ENCODE peak calls at places on chromosomes 6 and 20, in four cellular contexts. G is HepG2, O is A549, D is K562. U is an unnamed sample.

GRCh38 chr6:137975058-137975940 is 108.2 kb downstream of the TNFAIP3 start:
- DNase-seq in G (peak; percentile 23), O (no peak), D (no peak), U (peak; percentile 53)

GRCh38 chr20:57941572-57942381 is 232.0 kb upstream of the PMEPA1 start:
- DNase-seq in D (no peak), G (no peak), O (peak; percentile 31), U (no peak)

GRCh38 chr20:16107172-16107870 is 465.9 kb downstream of the KIF16B start:
- DNase-seq in O (no peak), G (no peak), D (no peak), U (no peak)

GRCh38 chr6:169441292-169441691 is 187.6 kb upstream of the THBS2 start:
- DNase-seq in G (no peak), O (no peak), D (no peak), U (no peak)

GRCh38 chr6:40393641-40394040 is 193.5 kb downstream of the LRFN2 start:
- DNase-seq in D (no peak), O (no peak), G (no peak), U (no peak)

GRCh38 chr20:51134405-51134804 is 111.5 kb upstream of the KCNG1 start:
- DNase-seq in O (no peak), D (no peak), G (no peak), U (no peak)

GRCh38 chr6:21033575-21034026 is 499.3 kb downstream of the CDKAL1 start:
- DNase-seq in O (peak; percentile 14), D (no peak), G (no peak), U (no peak)

GRCh38 chr6:159044899-159045727 is at the start of gene TAGAP:
- DNase-seq in O (no peak), G (no peak), D (no peak), U (peak; percentile 63)

GRCh38 chr6:3798211-3798909 is 46.8 kb upstream of the PXDC1 start:
- DNase-seq in D (no peak), O (no peak), G (no peak), U (no peak)

GRCh38 chr6:3801960-3802359 is 47.2 kb upstream of the FAM50B start:
- DNase-seq in D (no peak), G (no peak), O (no peak), U (peak; percentile 56)

GRCh38 chr6:3796396-3796795 is 44.9 kb upstream of the PXDC1 start:
- DNase-seq in D (no peak), O (no peak), G (no peak), U (no peak)

GRCh38 chr6:3797231-3798200 is 46.0 kb upstream of the PXDC1 start:
- DNase-seq in G (peak; percentile 89), D (no peak), O (peak; percentile 55), U (no peak)

GRCh38 chr6:3799731-3800130 is 48.2 kb upstream of the PXDC1 start:
- DNase-seq in D (no peak), G (no peak), O (no peak), U (no peak)
- TF ChIP-seq CHD2 in D (no peak), G (no peak), O (no peak), U (no peak)

DNA sequence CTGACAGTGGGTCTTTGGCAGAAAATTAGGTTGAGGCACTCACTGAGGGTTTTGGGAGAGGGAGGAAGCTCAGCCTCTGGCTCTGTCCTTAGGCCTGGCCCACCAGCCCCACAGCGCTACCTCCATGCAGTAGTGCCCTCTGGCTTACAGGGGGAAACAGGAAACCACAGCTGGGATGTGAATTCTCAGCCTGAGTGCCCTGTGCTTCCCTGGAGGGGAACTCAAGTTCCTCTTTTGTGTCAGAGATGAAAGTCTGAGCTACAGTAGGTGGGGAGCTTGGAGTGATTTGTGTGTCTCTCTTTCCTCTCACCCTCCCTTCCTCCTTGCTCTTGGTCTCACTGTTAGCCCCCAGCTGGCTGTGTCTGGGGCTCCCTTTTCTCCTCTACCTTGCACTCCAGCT is 48.2 kb upstream of the BLCAP start:
- DNase-seq in G (no peak), O (no peak), D (no peak), U (peak; percentile 36)
- TF ChIP-seq SMC3 in G (no peak), O (no peak), D (no peak), U (no peak)

GRCh38 chr6:56758120-56758519 is 115.4 kb upstream of the DST start:
- DNase-seq in D (no peak), G (no peak), O (no peak), U (no peak)

GRCh38 chr6:56758553-56758952 is 115.9 kb upstream of the DST start:
- DNase-seq in O (no peak), D (no peak), G (no peak), U (no peak)

GRCh38 chr6:56756219-56756789 is 113.6 kb upstream of the DST start:
- DNase-seq in G (no peak), O (no peak), D (no peak), U (no peak)

GRCh38 chr6:56757585-56757984 is 114.9 kb upstream of the DST start:
- DNase-seq in G (peak; percentile 72), D (no peak), O (peak; percentile 72), U (no peak)

GRCh38 chr6:56756791-56757582 is 114.3 kb upstream of the DST start:
- DNase-seq in G (no peak), D (no peak), O (no peak), U (no peak)
- TF ChIP-seq BHLHE40 in G (no peak), D (no peak), O (no peak), U (no peak)

DNA sequence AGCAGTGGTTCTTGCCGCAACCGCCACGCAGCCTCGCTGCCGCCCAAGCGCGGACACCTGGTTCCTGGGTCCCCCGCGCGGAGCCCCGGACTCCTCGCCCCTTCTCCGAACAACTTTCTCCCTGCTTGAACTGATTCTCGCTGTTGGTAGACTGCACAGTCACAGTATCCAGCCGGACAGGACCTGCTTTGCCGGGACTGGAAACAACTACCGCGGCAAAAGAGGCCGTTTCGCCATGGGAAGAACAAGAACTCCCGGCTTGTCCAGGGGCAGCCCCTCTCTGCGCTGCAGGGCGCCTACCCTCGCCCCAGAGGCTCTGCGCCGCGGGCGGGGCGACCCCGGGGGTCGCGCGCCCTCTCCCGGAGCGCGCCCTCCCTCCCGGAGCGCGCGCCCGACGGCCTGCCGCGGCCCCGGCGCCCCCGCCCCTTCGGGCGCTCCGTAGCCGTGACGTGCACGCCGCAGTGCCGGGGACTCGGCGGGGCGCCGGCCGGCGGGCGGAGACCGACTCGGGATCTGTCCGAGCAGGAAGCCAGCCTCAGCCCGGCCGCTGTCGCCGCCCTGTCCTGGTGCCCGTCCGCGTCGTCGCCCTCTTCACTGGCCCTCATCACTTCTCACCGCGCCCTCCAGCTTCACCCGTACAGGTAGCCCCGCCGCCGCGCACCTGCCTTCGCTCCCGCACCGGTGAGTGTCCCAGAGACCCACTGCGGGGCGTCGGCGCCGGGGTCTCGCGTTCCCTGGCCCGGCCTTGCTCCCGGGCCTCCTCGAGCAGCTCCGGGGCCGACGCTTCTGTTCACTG is at the start of gene MYO6:
- DNase-seq in D (peak; percentile 73), O (peak; percentile 48), G (peak; percentile 26), U (no peak)
- TF ChIP-seq CHD2 in D (no peak), O (no peak), G (no peak), U (no peak)

DNA sequence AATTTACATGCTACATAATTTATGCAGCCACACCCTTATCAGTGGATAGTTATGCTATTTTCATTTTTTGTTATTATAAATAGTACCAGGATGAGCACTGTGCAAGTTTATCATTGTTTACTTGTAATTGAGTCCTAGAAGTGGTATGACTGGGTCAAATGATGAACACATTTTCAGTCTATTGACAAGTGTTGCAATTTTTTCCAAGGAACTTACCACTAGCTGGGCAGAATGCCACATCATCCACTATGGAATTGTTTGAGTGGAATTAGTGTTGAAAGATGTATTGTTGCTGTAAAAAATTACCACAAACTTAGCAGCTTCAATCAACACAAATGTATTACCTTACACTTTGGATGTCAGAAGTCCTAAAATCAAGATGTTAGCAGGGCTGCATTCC is 38.1 kb upstream of the OPN5 start:
- DNase-seq in O (peak; percentile 13), D (no peak), G (no peak), U (no peak)
- TF ChIP-seq SMC3 in O (no peak), D (no peak), G (no peak), U (no peak)

GRCh38 chr20:64115171-64115911 is 8.0 kb upstream of the NPBWR2 start:
- DNase-seq in G (no peak), D (no peak), O (no peak), U (no peak)
- TF ChIP-seq BHLHE40 in G (no peak), D (no peak), O (no peak), U (no peak)

GRCh38 chr20:38747495-38748096 is 664 bp upstream of the ACTR5 start:
- DNase-seq in G (no peak), D (peak; percentile 26), O (no peak), U (no peak)
- TF ChIP-seq CHD2 in G (no peak), D (no peak), O (no peak), U (no peak)

GRCh38 chr20:61092199-61092598 is 159.9 kb upstream of the CDH4 start:
- DNase-seq in G (no peak), D (no peak), O (no peak), U (no peak)
- TF ChIP-seq SMC3 in G (no peak), D (no peak), O (no peak), U (no peak)

GRCh38 chr6:31299511-31299910 is 27.6 kb upstream of the HLA-C start:
- DNase-seq in O (no peak), D (no peak), G (no peak), U (no peak)
- TF ChIP-seq BHLHE40 in O (no peak), D (no peak), G (no peak), U (no peak)

U was measured in GM12878.